ENCODE peak calls at places on chromosomes 13 and 19, in four cellular contexts. G is uterus, R is A549, A is heart left ventricle. V is an unnamed sample. For H3K4me1, the result is how much of the 10 kb centered on the place peaks cover.

GRCh38 chr13:38686635-38687245 is at the start of gene FREM2:
- DNase-seq in G (peak), R (peak), A (peak), V (no peak)

GRCh38 chr13:50200988-50201387 is 185.7 kb downstream of the KCNRG start:
- DNase-seq in G (no peak), R (no peak), A (no peak), V (no peak)

GRCh38 chr19:49895566-49896297 is 955 bp downstream of the IL4I1 start:
- DNase-seq in G (no peak), R (no peak), A (no peak), V (no peak)

GRCh38 chr13:21326155-21327030 is 132.7 kb downstream of the ZDHHC20 start:
- DNase-seq in G (peak), R (no peak), A (peak), V (no peak)

GRCh38 chr13:38417727-38418126 is 68.1 kb downstream of the UFM1 start:
- DNase-seq in G (no peak), R (peak), A (no peak), V (no peak)

GRCh38 chr13:50420720-50421456 is 405.6 kb downstream of the KCNRG start:
- DNase-seq in G (no peak), R (no peak), A (peak), V (no peak)

GRCh38 chr19:47495478-47496372 is 11.7 kb upstream of the KPTN start:
- DNase-seq in G (no peak), R (no peak), A (peak), V (no peak)

GRCh38 chr19:17868669-17869068 is 3.1 kb upstream of the SLC5A5 start:
- DNase-seq in G (no peak), R (no peak), A (no peak), V (no peak)

GRCh38 chr13:98972059-98972458 is 5.8 kb downstream of the DOCK9 start:
- DNase-seq in G (no peak), R (no peak), A (no peak), V (no peak)

GRCh38 chr13:50081106-50081898 is 66.1 kb downstream of the KCNRG start:
- DNase-seq in G (peak), R (peak), A (peak), V (peak)

GRCh38 chr13:40149611-40150283 is 494.3 kb downstream of the COG6 start:
- DNase-seq in G (peak), R (peak), A (no peak), V (peak)

GRCh38 chr13:33251131-33251629 is 34.4 kb downstream of the STARD13 start:
- DNase-seq in G (peak), R (no peak), A (no peak), V (no peak)

GRCh38 chr13:95652244-95652764 is 7.8 kb upstream of the DZIP1 start:
- DNase-seq in G (no peak), R (no peak), A (no peak), V (no peak)

GRCh38 chr19:10339380-10339960 is at the start of gene ICAM3:
- DNase-seq in G (no peak), R (no peak), A (no peak), V (no peak)

GRCh38 chr13:47610687-47611086 is 390.4 kb downstream of the SUCLA2 start:
- DNase-seq in G (no peak), R (no peak), A (no peak), V (no peak)

GRCh38 chr19:6568010-6568411 is 22.9 kb downstream of the CD70 start:
- DNase-seq in G (no peak), R (peak), A (no peak), V (no peak)

GRCh38 chr13:43874512-43875092 is 4.9 kb downstream of the CCDC122 start:
- DNase-seq in G (no peak), R (no peak), A (no peak), V (no peak)

GRCh38 chr19:29872224-29872731 is 60.5 kb downstream of the CCNE1 start:
- DNase-seq in G (no peak), R (peak), A (no peak), V (no peak)

GRCh38 chr19:31350693-31351211 is 1.5 kb upstream of the TSHZ3 start:
- DNase-seq in G (peak), R (peak), A (peak), V (no peak)

GRCh38 chr13:108193806-108194205 is 21.5 kb downstream of the LIG4 start:
- DNase-seq in G (no peak), R (no peak), A (no peak), V (no peak)

GRCh38 chr19:15199219-15199651 is 1.6 kb downstream of the NOTCH3 start:
- DNase-seq in G (no peak), R (no peak), A (no peak), V (no peak)

GRCh38 chr13:51781246-51782022 is 22.5 kb downstream of the DHRS12 start:
- DNase-seq in G (no peak), R (peak), A (peak), V (no peak)

GRCh38 chr19:41877490-41877876 is 404 bp downstream of the CD79A start:
- DNase-seq in G (no peak), R (no peak), A (no peak), V (no peak)

GRCh38 chr13:23922005-23922932 is 25.0 kb upstream of the C1QTNF9B start:
- DNase-seq in G (no peak), R (no peak), A (no peak), V (no peak)

GRCh38 chr19:55086730-55087541 is 11.3 kb downstream of the EPS8L1 start:
- DNase-seq in G (peak), R (no peak), A (peak), V (peak)

GRCh38 chr19:51621178-51621577 is 9.0 kb downstream of the SIGLEC5 start:
- DNase-seq in G (no peak), R (no peak), A (no peak), V (no peak)

GRCh38 chr19:8539621-8540149 is 25.7 kb upstream of the ZNF414 start:
- DNase-seq in G (no peak), R (no peak), A (no peak), V (no peak)

GRCh38 chr13:23946067-23946466 is 48.8 kb upstream of the C1QTNF9B start:
- DNase-seq in G (no peak), R (no peak), A (no peak), V (no peak)

GRCh38 chr13:86725105-86725504 is 925.9 kb upstream of the SLITRK6 start:
- DNase-seq in G (no peak), R (no peak), A (no peak), V (no peak)

DNA sequence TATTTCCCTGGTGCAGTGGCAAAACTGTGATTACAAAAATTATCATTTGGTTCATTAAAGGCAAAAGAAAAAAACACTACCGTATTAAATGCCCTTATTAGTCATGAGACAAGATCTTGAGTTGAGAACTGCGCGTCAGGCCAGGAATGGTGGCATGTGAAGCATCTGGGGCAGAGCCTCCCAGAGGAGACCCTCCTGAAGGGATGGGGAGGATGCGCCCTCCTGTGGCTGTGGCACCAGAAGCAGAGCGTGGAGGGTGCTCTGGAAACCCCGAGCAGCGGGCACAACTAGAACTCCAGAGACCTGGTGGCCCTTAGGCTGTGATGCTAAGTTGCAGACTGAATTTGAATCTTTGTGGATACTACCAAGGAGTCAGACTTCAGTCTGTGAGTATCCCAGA is 11.5 kb downstream of the CUL4A start:
- DNase-seq in G (no peak), R (peak), A (peak), V (no peak)
- H3K4me1 ChIP-seq in G (under half), R (under half), A (under half), V (under half)

DNA sequence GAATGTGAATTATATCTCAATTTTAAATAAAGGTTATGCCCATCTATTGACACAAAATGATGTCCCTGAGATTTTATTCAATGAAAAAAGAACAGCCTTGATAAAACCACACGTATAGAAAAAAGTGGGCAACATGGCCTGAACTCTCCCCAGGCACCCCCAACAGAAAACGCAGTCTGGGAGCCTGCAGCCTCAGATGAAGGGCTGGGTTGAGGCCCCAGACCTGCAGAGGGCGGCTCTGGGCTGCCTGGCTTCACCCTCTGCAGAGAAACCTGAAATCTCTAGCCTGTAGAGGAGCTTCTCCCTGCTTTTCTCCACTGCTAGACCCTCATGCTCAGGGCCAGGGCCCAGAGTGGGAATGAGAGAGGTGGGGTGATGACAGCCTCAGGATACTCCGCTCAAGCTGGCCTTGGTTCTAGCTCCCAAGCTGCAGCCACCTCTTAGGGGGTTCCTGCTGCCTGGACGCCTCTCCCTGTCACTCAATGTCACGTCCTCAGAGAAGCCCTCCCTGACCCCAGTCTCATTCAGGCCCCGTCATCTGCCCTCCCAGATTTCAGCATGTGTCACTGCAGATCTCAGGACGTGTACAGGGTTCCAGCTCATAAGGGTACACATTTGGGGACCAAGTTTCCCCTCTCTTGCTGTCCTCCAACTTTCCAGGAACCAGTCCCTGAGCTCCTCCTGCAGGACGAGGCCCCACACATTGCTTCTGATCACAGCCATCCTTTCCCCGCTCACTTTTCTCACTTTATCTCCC is 1.8 kb downstream of the MBD3 start:
- DNase-seq in G (no peak), R (peak), A (no peak), V (no peak)
- H3K27ac ChIP-seq in G (peak), R (peak), A (peak), V (peak)

GRCh38 chr19:39497850-39498261 is 891 bp upstream of the DLL3 start:
- DNase-seq in G (no peak), R (peak), A (no peak), V (no peak)

GRCh38 chr19:39498262-39499081 is at the start of gene DLL3:
- DNase-seq in G (no peak), R (no peak), A (no peak), V (no peak)

GRCh38 chr19:39499932-39500331 is 1.2 kb downstream of the DLL3 start:
- DNase-seq in G (no peak), R (no peak), A (no peak), V (no peak)

GRCh38 chr19:39500543-39500942 is 1.8 kb downstream of the DLL3 start:
- DNase-seq in G (no peak), R (no peak), A (no peak), V (no peak)

GRCh38 chr19:39499082-39499642 is 415 bp downstream of the DLL3 start:
- DNase-seq in G (no peak), R (no peak), A (no peak), V (no peak)
- H3K4me3 ChIP-seq in G (no peak), R (peak), A (no peak), V (no peak)

GRCh38 chr13:30274083-30274482 is 33.3 kb downstream of the KATNAL1 start:
- DNase-seq in G (no peak), R (no peak), A (no peak), V (no peak)

DNA sequence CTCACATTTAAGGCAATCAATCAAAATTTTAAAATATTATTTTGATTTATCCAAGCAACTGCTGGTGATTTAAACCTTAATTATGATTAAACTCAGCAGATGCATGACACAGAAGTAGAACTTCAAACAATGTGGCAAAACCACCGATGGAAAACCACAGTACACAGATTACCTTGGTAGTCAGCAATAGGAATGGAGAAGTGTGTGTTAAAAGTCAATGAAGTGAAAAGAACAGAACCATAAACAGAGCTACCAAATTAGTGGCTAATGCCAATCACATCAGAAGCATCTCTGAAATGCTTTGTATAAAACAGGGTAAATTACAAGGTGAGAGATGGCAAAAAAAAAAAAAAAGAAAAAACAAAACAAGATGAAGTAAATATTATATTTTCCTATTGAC is 31.2 kb downstream of the KATNAL1 start:
- DNase-seq in G (no peak), R (no peak), A (no peak), V (no peak)
- H3K4me1 ChIP-seq in G (under half), R (under half), A (under half), V (under half)

GRCh38 chr13:109649713-109650112 is 136.7 kb downstream of the IRS2 start:
- DNase-seq in G (no peak), R (no peak), A (no peak), V (no peak)

GRCh38 chr13:109647046-109647445 is 139.3 kb downstream of the IRS2 start:
- DNase-seq in G (no peak), R (peak), A (no peak), V (no peak)

GRCh38 chr13:109646423-109646822 is 140.0 kb downstream of the IRS2 start:
- DNase-seq in G (no peak), R (no peak), A (no peak), V (no peak)

GRCh38 chr13:109645831-109646230 is 140.6 kb downstream of the IRS2 start:
- DNase-seq in G (no peak), R (no peak), A (no peak), V (no peak)

GRCh38 chr13:109647699-109648098 is 138.7 kb downstream of the IRS2 start:
- DNase-seq in G (no peak), R (no peak), A (no peak), V (no peak)
- H3K27ac ChIP-seq in G (no peak), R (no peak), A (no peak), V (no peak)

GRCh38 chr19:4454621-4454951 is 3.0 kb downstream of the UBXN6 start:
- DNase-seq in G (no peak), R (no peak), A (no peak), V (no peak)

GRCh38 chr19:4453232-4454179 is 4.1 kb downstream of the UBXN6 start:
- DNase-seq in G (no peak), R (no peak), A (no peak), V (no peak)

GRCh38 chr19:4456566-4456842 is 1.1 kb downstream of the UBXN6 start:
- DNase-seq in G (no peak), R (no peak), A (no peak), V (no peak)

GRCh38 chr19:4455742-4456565 is 1.6 kb downstream of the UBXN6 start:
- DNase-seq in G (peak), R (no peak), A (peak), V (no peak)

DNA sequence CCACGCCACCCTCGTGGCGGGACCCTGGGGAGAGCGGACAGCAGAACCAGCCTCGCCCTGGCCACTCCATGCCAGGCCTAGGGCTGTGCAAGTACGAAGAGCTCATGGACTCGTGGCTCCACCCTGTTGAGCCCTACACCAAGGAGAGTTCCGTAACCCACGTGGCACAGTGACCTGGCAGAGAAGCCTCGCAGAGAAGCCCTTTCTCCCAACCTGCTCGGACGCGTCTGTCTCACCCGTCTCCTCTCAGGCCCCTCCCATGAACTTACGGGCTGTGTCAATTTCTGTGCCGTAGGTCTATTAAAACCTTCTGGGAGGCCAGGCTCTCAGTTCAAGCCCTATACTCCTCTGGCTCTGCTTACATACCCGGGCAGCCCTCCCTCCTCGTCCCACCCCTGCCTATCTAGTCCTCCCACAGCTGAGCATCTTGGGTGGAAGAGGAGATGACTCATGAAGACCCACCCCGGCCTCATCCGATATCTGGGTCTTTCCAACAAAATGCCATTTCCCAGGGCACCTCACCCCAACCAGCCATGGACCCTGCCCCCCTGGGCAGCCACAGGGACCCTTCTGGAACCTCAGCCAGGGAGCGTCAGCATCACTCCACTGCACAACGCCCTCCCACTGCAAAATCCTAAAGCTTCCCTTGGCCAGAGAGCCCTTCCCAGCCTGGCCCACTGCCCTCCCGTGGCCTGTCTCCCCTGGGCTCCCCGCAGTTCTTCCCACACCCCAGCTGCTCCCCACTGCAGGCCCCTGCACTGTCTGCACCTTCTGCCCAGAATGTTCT is 2.4 kb downstream of the UBXN6 start:
- DNase-seq in G (peak), R (no peak), A (no peak), V (no peak)
- H3K4me3 ChIP-seq in G (peak), R (no peak), A (no peak), V (no peak)

GRCh38 chr19:3392480-3392879 is 26.1 kb downstream of the NFIC start:
- DNase-seq in G (no peak), R (no peak), A (no peak), V (no peak)
- H3K4me1 ChIP-seq in G (under half), R (under half), A (under half), V (under half)

GRCh38 chr19:4138445-4138844 is 14.5 kb upstream of the MAP2K2 start:
- DNase-seq in G (no peak), R (no peak), A (no peak), V (no peak)

GRCh38 chr19:4139614-4140236 is 13.7 kb upstream of the CREB3L3 start:
- DNase-seq in G (peak), R (peak), A (peak), V (peak)

GRCh38 chr19:4140237-4140711 is 13.2 kb upstream of the CREB3L3 start:
- DNase-seq in G (no peak), R (peak), A (no peak), V (no peak)

GRCh38 chr19:4134351-4134750 is 10.4 kb upstream of the MAP2K2 start:
- DNase-seq in G (no peak), R (no peak), A (no peak), V (no peak)

DNA sequence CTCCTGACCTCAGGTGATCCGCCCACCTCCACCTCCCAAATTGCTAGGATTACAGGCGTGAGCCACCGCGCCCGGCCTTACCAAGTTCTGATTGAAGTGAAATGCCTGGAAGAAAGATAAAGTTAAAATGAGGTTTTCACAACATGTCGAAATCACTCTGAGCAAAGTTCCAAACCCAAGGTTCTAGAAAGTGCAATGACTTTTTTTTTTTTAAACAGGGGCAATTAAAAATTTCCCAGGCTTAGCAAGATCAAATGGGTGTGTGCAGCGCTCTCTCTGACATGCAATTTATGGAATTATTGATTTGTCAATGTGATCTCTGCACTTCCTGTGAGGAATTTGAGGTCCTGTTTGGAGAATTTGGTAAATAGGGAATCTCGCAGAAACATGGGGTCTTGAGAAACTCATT is 12.8 kb upstream of the MAP2K2 start:
- DNase-seq in G (no peak), R (no peak), A (no peak), V (no peak)
- H3K27ac ChIP-seq in G (no peak), R (no peak), A (no peak), V (no peak)